ENCODE peak calls at places on chromosomes 5 and 9, in seven cellular contexts. M, U, J, X, T, W and N are unnamed samples.

GRCh38 chr5:61991426-61991825 is 314.6 kb upstream of the KIF2A start:
- DNase-seq in M (no peak), U (no peak), J (no peak), X (no peak), T (no peak), W (no peak), N (no peak)

GRCh38 chr5:15694694-15695093 is 194.7 kb downstream of the FBXL7 start:
- DNase-seq in M (no peak), U (no peak), J (peak; percentile 25), X (no peak), T (no peak), W (no peak), N (no peak)

GRCh38 chr9:120344230-120344629 is 235.7 kb downstream of the CDK5RAP2 start:
- DNase-seq in M (no peak), U (no peak), J (no peak), X (no peak), T (no peak), W (no peak), N (peak; percentile 47)

GRCh38 chr5:147892696-147893296 is 13.5 kb downstream of the C5orf46 start:
- DNase-seq in M (no peak), U (no peak), J (no peak), X (peak; percentile 61), T (no peak), W (peak; percentile 76), N (peak; percentile 70)

GRCh38 chr9:38012767-38013450 is 56.1 kb downstream of the SHB start:
- DNase-seq in M (no peak), U (no peak), J (no peak), X (no peak), T (no peak), W (no peak), N (no peak)

GRCh38 chr5:3060283-3060682 is 308.8 kb upstream of the IRX2 start:
- DNase-seq in M (no peak), U (no peak), J (no peak), X (no peak), T (no peak), W (no peak), N (no peak)

GRCh38 chr5:101424530-101425175 is 521.6 kb upstream of the ST8SIA4 start:
- DNase-seq in M (no peak), U (no peak), J (no peak), X (no peak), T (no peak), W (no peak), N (peak; percentile 28)

GRCh38 chr9:76926324-76926731 is 20.4 kb upstream of the PRUNE2 start:
- DNase-seq in M (no peak), U (no peak), J (no peak), X (no peak), T (no peak), W (no peak), N (peak; percentile 69)

GRCh38 chr9:97518909-97519307 is 17.4 kb downstream of the TMOD1 start:
- DNase-seq in M (no peak), U (no peak), J (no peak), X (no peak), T (peak; percentile 59), W (peak; percentile 41), N (peak; percentile 72)

GRCh38 chr5:53537711-53538110 is 22.7 kb upstream of the NDUFS4 start:
- DNase-seq in M (no peak), U (no peak), J (no peak), X (no peak), T (no peak), W (no peak), N (no peak)

GRCh38 chr9:21251162-21251561 is 11.4 kb upstream of the IFNA14 start:
- DNase-seq in M (no peak), U (no peak), J (no peak), X (no peak), T (no peak), W (no peak), N (no peak)

GRCh38 chr5:6274846-6275543 is 103.4 kb downstream of the MED10 start:
- DNase-seq in M (peak; percentile 6), U (no peak), J (no peak), X (no peak), T (no peak), W (no peak), N (no peak)

DNA sequence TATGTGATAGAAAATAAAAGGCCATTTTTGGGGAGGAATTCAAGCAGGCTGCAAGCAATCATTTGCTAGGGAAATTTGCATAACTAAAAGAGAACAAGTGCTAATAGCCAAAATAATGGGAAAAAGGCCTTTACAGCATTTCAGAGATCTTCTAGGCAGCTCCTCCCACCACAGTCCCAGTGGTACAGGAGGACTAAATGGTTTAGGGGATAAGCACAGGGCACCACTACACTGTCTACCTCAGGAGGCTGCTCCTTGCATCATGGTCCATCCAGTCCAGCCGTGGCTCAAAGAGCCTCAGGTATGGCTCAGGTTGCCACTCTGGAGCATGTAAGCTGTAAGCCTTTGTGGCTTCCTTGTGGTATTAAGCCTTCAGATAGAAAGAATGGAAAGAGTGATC is 485.6 kb downstream of the PDE4D start:
- DNase-seq in M (no peak), U (no peak), J (no peak), X (no peak), T (no peak), W (no peak), N (no peak)
- H3K9me3 ChIP-seq in M (no peaks in the 10 kb centered on the region), U (peaks cover 19% of the 10 kb centered on the region), J (no peaks in the 10 kb centered on the region), X (peaks cover 30% of the 10 kb centered on the region), T (no peaks in the 10 kb centered on the region), W (peaks cover 6% of the 10 kb centered on the region), N (no peaks in the 10 kb centered on the region)

GRCh38 chr9:125659201-125659840 is 47.7 kb downstream of the MAPKAP1 start:
- DNase-seq in M (no peak), U (no peak), J (no peak), X (no peak), T (no peak), W (no peak), N (no peak)
- H3K36me3 ChIP-seq in M (peaks cover 9% of the 10 kb centered on the region), U (peaks cover 8% of the 10 kb centered on the region), J (no peaks in the 10 kb centered on the region), X (no peaks in the 10 kb centered on the region), T (peaks cover 18% of the 10 kb centered on the region), W (no peaks in the 10 kb centered on the region), N (peaks cover 16% of the 10 kb centered on the region)

DNA sequence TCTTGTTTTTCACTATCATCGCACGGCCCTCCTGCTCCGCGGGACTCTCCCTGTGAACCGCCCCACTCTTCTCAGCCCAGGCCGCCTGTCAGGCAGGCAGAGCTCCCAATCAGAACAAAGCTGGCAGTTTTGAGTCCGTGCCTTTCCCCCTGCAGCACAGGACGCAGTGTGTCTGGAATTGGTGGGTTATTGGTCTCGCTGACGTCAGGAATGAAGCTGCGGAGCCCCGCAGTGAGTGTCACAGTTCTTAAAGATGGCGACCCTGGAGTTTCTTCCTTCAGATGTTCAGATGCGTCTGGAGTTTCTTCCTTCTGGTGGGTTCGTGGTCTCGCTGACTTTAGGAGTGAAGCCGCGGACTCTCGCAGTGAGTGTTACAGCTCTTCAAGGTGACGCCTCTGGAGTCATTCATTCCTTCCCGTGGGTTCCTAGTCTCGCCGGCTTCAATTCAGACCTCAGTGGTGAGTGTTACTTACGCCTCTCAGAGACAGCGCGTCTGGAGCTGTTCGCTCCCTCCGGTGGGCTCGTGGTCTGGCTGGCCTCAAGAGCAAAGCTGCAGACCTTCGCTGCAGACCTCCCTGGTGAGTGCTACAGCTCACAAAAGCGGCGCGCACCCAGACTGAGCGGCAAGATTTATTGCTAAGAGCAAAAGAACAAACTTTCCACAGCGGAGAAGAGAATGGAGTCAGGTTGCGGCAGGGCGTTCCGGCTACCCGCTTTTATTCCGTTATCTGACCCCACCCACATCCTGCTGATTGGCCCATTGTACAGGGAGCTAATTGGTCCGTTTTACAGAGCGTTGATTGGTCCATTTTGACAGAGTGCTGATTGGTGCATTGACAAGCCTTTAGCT is 7.4 kb downstream of the ZDHHC11B start:
- DNase-seq in M (no peak), U (no peak), J (no peak), X (no peak), T (peak; percentile 77), W (no peak), N (peak; percentile 51)
- H3K4me3 ChIP-seq in M (no peak overlapping the region), U (no peak overlapping the region), J (no peak overlapping the region), X (peak overlapping the region; percentile 57), T (peak overlapping the region; percentile 34), W (no peak overlapping the region), N (peak overlapping the region; percentile 14)

GRCh38 chr9:130630506-130631330 is 33.7 kb upstream of the PRDM12 start:
- DNase-seq in M (no peak), U (peak; percentile 72), J (no peak), X (peak; percentile 25), T (no peak), W (no peak), N (no peak)
- H3K9me3 ChIP-seq in M (no peaks in the 10 kb centered on the region), U (no peaks in the 10 kb centered on the region), J (no peaks in the 10 kb centered on the region), X (no peaks in the 10 kb centered on the region), T (no peaks in the 10 kb centered on the region), W (no peaks in the 10 kb centered on the region), N (no peaks in the 10 kb centered on the region)

GRCh38 chr9:112762726-112763518 is 12.4 kb downstream of the SNX30 start:
- DNase-seq in M (no peak), U (no peak), J (no peak), X (no peak), T (no peak), W (no peak), N (no peak)
- H3K36me3 ChIP-seq in M (peaks cover 3% of the 10 kb centered on the region), U (no peaks in the 10 kb centered on the region), J (no peaks in the 10 kb centered on the region), X (no peaks in the 10 kb centered on the region), T (no peaks in the 10 kb centered on the region), W (no peaks in the 10 kb centered on the region), N (peaks cover 5% of the 10 kb centered on the region)

DNA sequence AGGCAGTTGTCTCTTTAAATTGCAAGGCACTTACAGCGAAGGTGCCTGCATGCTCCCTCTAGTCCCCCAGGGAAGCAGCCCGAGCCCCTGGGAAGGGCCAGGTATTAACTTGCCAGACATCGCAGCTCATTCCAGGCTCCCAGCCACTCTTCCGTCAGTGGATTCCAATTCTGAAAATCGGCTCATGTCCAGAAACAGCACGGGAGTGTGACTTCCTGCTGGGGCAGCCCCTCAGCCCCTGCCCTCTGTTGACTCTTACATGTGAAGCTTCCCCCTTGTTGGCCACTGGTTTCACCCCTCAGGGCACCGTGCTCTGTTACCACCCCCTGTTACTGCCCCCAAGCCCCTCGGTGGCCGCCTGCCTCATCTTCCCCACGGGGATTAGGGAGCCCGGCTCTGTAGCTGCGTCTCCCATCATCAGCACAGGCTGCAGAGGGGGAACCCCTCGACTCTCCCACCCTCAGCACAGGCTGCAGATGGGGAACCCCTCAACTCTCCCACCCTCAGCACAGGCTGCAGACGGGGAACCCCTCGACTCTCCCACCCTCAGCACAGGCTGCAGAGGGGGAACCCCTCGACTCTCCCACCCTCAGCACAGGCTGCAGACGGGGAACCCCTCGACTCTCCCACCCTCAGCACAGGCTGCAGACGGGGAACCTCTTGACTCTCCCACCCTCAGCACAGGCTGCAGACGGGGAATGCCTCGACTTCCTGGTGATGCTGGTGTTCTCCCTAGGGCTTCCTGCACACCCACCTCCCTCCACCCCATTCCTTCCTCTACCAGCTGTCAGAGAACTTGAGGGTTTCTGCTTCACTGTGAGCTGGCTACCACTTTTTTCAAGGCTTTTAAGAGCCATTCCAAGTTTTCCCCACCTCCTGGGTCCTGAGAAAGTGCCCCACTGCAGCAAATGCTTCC is 11.1 kb upstream of the CACNA1B start:
- DNase-seq in M (no peak), U (no peak), J (no peak), X (no peak), T (no peak), W (no peak), N (no peak)
- H3K4me3 ChIP-seq in M (no peak overlapping the region), U (no peak overlapping the region), J (no peak overlapping the region), X (no peak overlapping the region), T (no peak overlapping the region), W (no peak overlapping the region), N (no peak overlapping the region)

DNA sequence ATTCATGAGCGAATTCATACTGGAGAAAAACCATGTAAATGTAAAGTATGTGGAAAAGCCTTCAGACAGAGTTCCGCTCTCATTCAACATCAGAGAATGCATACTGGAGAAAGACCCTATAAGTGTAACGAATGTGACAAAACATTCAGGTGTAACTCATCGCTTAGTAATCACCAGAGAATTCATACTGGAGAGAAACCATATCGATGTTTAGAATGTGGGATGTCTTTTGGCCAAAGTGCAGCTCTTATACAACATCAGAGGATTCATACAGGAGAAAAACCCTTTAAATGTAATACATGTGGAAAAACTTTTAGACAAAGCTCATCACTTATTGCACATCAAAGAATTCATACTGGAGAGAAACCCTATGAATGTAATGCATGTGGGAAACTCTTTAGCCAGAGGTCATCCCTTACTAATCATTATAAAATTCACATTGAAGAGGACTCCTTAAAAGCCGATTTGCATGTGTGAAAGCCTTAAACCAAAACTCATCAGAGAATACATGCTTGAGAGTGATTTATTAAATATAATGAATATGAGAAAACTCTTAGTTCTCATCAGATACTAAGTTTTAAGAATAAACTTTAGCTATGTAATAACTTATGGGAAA is 11.8 kb upstream of the ZFP2 start:
- DNase-seq in M (no peak), U (no peak), J (no peak), X (no peak), T (no peak), W (no peak), N (no peak)
- H3K9me3 ChIP-seq in M (peaks cover 39% of the 10 kb centered on the region), U (peaks cover 98% of the 10 kb centered on the region), J (peaks cover 32% of the 10 kb centered on the region), X (peaks cover 94% of the 10 kb centered on the region), T (peaks cover 18% of the 10 kb centered on the region), W (peaks cover 86% of the 10 kb centered on the region), N (peaks cover 94% of the 10 kb centered on the region)